ENCODE peak calls at places on chromosomes 1 and 21, in eight cellular contexts. P, E, U, B, A, D, L and C are unnamed samples.

GRCh38 chr1:41382531-41383090 is 21.4 kb downstream of the FOXO6 start:
- DNase-seq in B (peak), L (peak), E (no peak), A (peak), D (no peak), U (no peak), P (no peak), C (no peak)

GRCh38 chr1:119047040-119047438 is 58.9 kb upstream of the TBX15 start:
- DNase-seq in U (no peak), P (peak), D (no peak), L (no peak), A (no peak), B (no peak), E (peak), C (no peak)

GRCh38 chr1:201706109-201706508 is 122.8 kb upstream of the IPO9 start:
- DNase-seq in A (no peak), L (peak), B (no peak), P (no peak), E (no peak), U (no peak), D (no peak), C (no peak)

GRCh38 chr1:147496571-147496970 is 44.7 kb upstream of the BCL9 start:
- DNase-seq in D (no peak), L (peak), U (peak), A (peak), E (no peak), P (no peak), B (peak), C (no peak)

GRCh38 chr1:228299211-228299610 is 91.4 kb downstream of the OBSCN start:
- DNase-seq in P (no peak), B (no peak), D (no peak), L (no peak), U (no peak), A (no peak), E (no peak), C (no peak)

GRCh38 chr1:167107456-167107855 is 13.6 kb downstream of the STYXL2 start:
- DNase-seq in P (no peak), E (no peak), U (no peak), A (no peak), L (no peak), B (no peak), D (no peak), C (no peak)

GRCh38 chr1:6788946-6789345 is 3.7 kb downstream of the CAMTA1 start:
- DNase-seq in P (no peak), B (no peak), D (no peak), L (no peak), U (no peak), A (no peak), E (no peak), C (no peak)

GRCh38 chr1:203142684-203143408 is 15.3 kb downstream of the ADORA1 start:
- DNase-seq in A (no peak), U (no peak), D (peak), P (no peak), B (no peak), L (no peak), E (no peak), C (no peak)

GRCh38 chr1:75614455-75615379 is 3.8 kb upstream of the SLC44A5 start:
- DNase-seq in B (peak), U (no peak), D (no peak), P (no peak), L (no peak), A (peak), E (no peak), C (peak)

GRCh38 chr1:218273757-218274505 is 11.2 kb upstream of the RRP15 start:
- DNase-seq in L (no peak), E (no peak), P (no peak), U (no peak), B (no peak), D (no peak), A (no peak), C (no peak)

GRCh38 chr1:114033219-114033706 is 54.0 kb downstream of the OLFML3 start:
- DNase-seq in A (peak), L (no peak), D (no peak), B (peak), U (no peak), P (no peak), E (no peak), C (peak)

GRCh38 chr1:232014941-232015340 is 388.4 kb downstream of the DISC1 start:
- DNase-seq in U (no peak), E (no peak), A (no peak), P (no peak), D (no peak), L (no peak), B (no peak), C (no peak)

GRCh38 chr1:204288061-204288588 is 71.6 kb downstream of the PLEKHA6 start:
- DNase-seq in B (peak), P (no peak), E (no peak), A (peak), U (no peak), L (peak), D (no peak), C (no peak)

GRCh38 chr1:237181731-237182317 is 139.8 kb downstream of the RYR2 start:
- DNase-seq in L (no peak), A (no peak), E (no peak), U (no peak), D (no peak), B (no peak), P (no peak), C (no peak)

GRCh38 chr1:181518152-181518551 is 34.8 kb downstream of the CACNA1E start:
- DNase-seq in D (no peak), E (no peak), U (no peak), P (no peak), L (no peak), A (no peak), B (no peak), C (no peak)

GRCh38 chr1:9010781-9011323 is 15.4 kb downstream of the SLC2A7 start:
- DNase-seq in P (no peak), B (no peak), E (no peak), L (peak), A (no peak), U (no peak), D (no peak), C (no peak)

GRCh38 chr1:63663301-63663700 is 70.1 kb downstream of the PGM1 start:
- DNase-seq in P (no peak), A (peak), E (no peak), B (peak), U (no peak), D (no peak), L (no peak), C (no peak)

GRCh38 chr1:42957880-42958487 is 684 bp downstream of the SLC2A1 start:
- DNase-seq in P (no peak), L (peak), B (peak), A (peak), E (no peak), D (no peak), U (no peak), C (peak)

GRCh38 chr1:33762962-33763361 is 100.9 kb upstream of the HMGB4 start:
- DNase-seq in U (no peak), P (no peak), E (no peak), B (peak), D (no peak), A (no peak), L (no peak), C (no peak)

GRCh38 chr21:34670220-34670961 is 1.6 kb downstream of the CLIC6 start:
- DNase-seq in B (peak), L (no peak), D (no peak), A (no peak), P (no peak), U (no peak), E (no peak), C (peak)

GRCh38 chr1:115348636-115349035 is 10.6 kb upstream of the NGF start:
- DNase-seq in D (no peak), A (no peak), E (no peak), L (no peak), B (no peak), U (no peak), P (no peak), C (no peak)

GRCh38 chr1:54008876-54009275 is 9.1 kb downstream of the LDLRAD1 start:
- DNase-seq in U (no peak), B (no peak), P (no peak), A (no peak), L (no peak), E (no peak), D (no peak), C (no peak)

GRCh38 chr1:118982816-118983557 is 5.2 kb downstream of the TBX15 start:
- DNase-seq in B (no peak), P (no peak), L (no peak), U (no peak), D (no peak), A (no peak), E (no peak), C (no peak)